ENCODE peak calls at places on chromosomes 16 and 17, in five cellular contexts. P is uterus, R is GM13976, K is IMR-90, Z is psoas muscle. U is an unnamed sample.

GRCh38 chr17:83161298-83162034 is 82.1 kb downstream of the METRNL start:
- DNase-seq in Z (no peak), R (no peak), K (peak), P (no peak), U (peak)

GRCh38 chr17:72565758-72566157 is 444.9 kb downstream of the SOX9 start:
- DNase-seq in Z (no peak), K (no peak), R (no peak), P (no peak), U (no peak)

GRCh38 chr17:81569986-81570514 is 17.9 kb upstream of the FAAP100 start:
- DNase-seq in Z (no peak), R (no peak), K (no peak), P (no peak), U (no peak)

GRCh38 chr16:66458292-66458691 is 31.2 kb downstream of the BEAN1 start:
- DNase-seq in K (no peak), Z (no peak), P (no peak), R (no peak), U (no peak)

GRCh38 chr16:31130899-31131298 is 4.6 kb downstream of the PRSS8 start:
- DNase-seq in P (no peak), K (no peak), R (no peak), Z (no peak), U (peak)

GRCh38 chr16:56669840-56670639 is 426 bp downstream of the MT1H start:
- DNase-seq in P (no peak), K (no peak), Z (no peak), R (no peak), U (no peak)

GRCh38 chr16:58882292-58882691 is 148.2 kb upstream of the GOT2 start:
- DNase-seq in Z (no peak), P (no peak), K (no peak), R (peak), U (no peak)

GRCh38 chr16:27761816-27762215 is 211.9 kb downstream of the KATNIP start:
- DNase-seq in P (no peak), K (no peak), Z (no peak), R (no peak), U (no peak)

GRCh38 chr16:80910434-80910833 is 96.3 kb downstream of the CMC2 start:
- DNase-seq in R (no peak), K (no peak), P (no peak), Z (no peak), U (no peak)

GRCh38 chr17:17782425-17783120 is 54.2 kb downstream of the SREBF1 start:
- DNase-seq in P (no peak), K (no peak), R (peak), Z (no peak), U (no peak)

GRCh38 chr16:9331503-9331902 is 240.1 kb downstream of the HAPSTR1 start:
- DNase-seq in R (no peak), P (no peak), K (no peak), Z (no peak), U (no peak)

GRCh38 chr17:54867634-54868033 is 33.0 kb upstream of the TOM1L1 start:
- DNase-seq in Z (no peak), R (no peak), P (no peak), K (no peak), U (no peak)

GRCh38 chr16:27355610-27356009 is 41.8 kb downstream of the IL4R start:
- DNase-seq in R (no peak), K (peak), Z (peak), P (no peak), U (no peak)

GRCh38 chr16:27636453-27637200 is 86.7 kb downstream of the KATNIP start:
- DNase-seq in P (no peak), K (no peak), R (no peak), Z (no peak), U (no peak)

GRCh38 chr16:68093816-68094613 is 8.8 kb downstream of the NFATC3 start:
- DNase-seq in P (no peak), Z (no peak), K (peak), R (no peak), U (no peak)

GRCh38 chr16:23826528-23827244 is 9.1 kb upstream of the PRKCB start:
- DNase-seq in P (no peak), R (peak), K (no peak), Z (no peak), U (no peak)

GRCh38 chr17:8443756-8444155 is 8.1 kb downstream of the NDEL1 start:
- DNase-seq in P (no peak), R (no peak), K (no peak), Z (no peak), U (no peak)

GRCh38 chr17:57343717-57344116 is 87.4 kb downstream of the MSI2 start:
- DNase-seq in K (no peak), P (no peak), Z (no peak), R (no peak), U (no peak)

GRCh38 chr17:31699281-31699680 is 159.8 kb downstream of the COPRS start:
- DNase-seq in Z (no peak), R (no peak), P (no peak), K (peak), U (no peak)

GRCh38 chr17:55432358-55433028 is 10.9 kb upstream of the MMD start:
- DNase-seq in R (no peak), K (no peak), Z (no peak), P (no peak), U (no peak)

GRCh38 chr17:19347323-19348080 is 15.0 kb downstream of the B9D1 start:
- DNase-seq in Z (peak), P (peak), R (no peak), K (no peak), U (peak)

GRCh38 chr17:42937712-42938596 is 26.3 kb downstream of the AARSD1 start:
- DNase-seq in R (peak), K (peak), Z (no peak), P (peak), U (no peak)

GRCh38 chr16:52191533-52192134 is 355.3 kb downstream of the TOX3 start:
- DNase-seq in R (peak), P (peak), Z (peak), K (peak), U (no peak)

GRCh38 chr17:44071198-44071520 is 624 bp downstream of the G6PC3 start:
- DNase-seq in K (peak), Z (no peak), P (peak), R (no peak), U (no peak)

GRCh38 chr16:11145821-11146211 is 110.2 kb downstream of the SOCS1 start:
- DNase-seq in Z (no peak), R (no peak), P (no peak), K (no peak), U (no peak)

GRCh38 chr16:25035494-25036405 is 20.6 kb upstream of the ARHGAP17 start:
- DNase-seq in R (no peak), K (peak), Z (no peak), P (no peak), U (no peak)

GRCh38 chr16:78996806-78997205 is 603.7 kb downstream of the MAF start:
- DNase-seq in P (no peak), R (no peak), K (no peak), Z (no peak), U (no peak)

GRCh38 chr17:20986767-20987510 is 55.9 kb downstream of the USP22 start:
- DNase-seq in K (no peak), P (no peak), Z (no peak), R (no peak), U (no peak)

GRCh38 chr16:84085271-84085667 is 31.5 kb downstream of the MBTPS1 start:
- DNase-seq in K (no peak), P (no peak), R (no peak), Z (no peak), U (no peak)

GRCh38 chr17:80653856-80654255 is 109.2 kb downstream of the RPTOR start:
- DNase-seq in K (no peak), R (no peak), P (no peak), Z (no peak), U (no peak)

GRCh38 chr16:2841606-2842339 is 11.7 kb downstream of the ZG16B start:
- DNase-seq in Z (peak), P (no peak), R (peak), K (no peak), U (peak)

DNA sequence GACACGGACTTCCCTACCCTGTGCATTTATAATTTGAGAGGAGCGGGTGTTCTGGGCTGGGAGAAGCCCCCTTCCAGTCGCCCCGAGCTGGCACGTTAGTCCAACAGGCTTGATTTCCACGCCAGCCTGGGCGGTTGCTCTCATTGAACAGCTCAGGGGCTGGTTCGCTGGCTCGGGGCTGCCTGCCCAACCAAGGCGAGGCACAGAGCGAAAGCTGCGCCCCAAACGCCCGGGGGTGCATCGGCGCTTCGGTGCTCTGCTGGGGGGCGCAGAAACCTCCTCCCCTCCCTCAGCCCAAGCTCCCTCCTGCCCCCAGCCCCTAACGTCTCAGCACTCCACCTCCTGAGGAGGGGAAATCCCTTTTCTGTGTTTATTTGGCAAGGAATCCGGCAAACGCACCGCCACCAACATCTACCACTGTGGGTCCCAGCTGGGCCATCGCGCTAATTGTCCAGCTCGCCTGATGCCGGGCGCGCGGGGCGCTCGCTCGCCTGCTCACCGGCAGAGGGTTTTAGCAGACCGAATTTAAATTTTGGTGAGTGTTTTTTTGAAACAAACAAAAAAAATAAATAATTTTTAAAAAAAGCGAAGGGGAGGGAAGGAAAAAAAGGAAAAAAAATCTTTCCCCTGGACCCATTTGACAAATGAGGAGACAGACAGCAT is 29.5 kb upstream of the RBFOX1 start:
- DNase-seq in R (no peak), K (no peak), P (no peak), Z (peak), U (no peak)
- TF ChIP-seq CTCF in R (no peak), K (no peak), P (no peak), Z (peak), U (no peak)

DNA sequence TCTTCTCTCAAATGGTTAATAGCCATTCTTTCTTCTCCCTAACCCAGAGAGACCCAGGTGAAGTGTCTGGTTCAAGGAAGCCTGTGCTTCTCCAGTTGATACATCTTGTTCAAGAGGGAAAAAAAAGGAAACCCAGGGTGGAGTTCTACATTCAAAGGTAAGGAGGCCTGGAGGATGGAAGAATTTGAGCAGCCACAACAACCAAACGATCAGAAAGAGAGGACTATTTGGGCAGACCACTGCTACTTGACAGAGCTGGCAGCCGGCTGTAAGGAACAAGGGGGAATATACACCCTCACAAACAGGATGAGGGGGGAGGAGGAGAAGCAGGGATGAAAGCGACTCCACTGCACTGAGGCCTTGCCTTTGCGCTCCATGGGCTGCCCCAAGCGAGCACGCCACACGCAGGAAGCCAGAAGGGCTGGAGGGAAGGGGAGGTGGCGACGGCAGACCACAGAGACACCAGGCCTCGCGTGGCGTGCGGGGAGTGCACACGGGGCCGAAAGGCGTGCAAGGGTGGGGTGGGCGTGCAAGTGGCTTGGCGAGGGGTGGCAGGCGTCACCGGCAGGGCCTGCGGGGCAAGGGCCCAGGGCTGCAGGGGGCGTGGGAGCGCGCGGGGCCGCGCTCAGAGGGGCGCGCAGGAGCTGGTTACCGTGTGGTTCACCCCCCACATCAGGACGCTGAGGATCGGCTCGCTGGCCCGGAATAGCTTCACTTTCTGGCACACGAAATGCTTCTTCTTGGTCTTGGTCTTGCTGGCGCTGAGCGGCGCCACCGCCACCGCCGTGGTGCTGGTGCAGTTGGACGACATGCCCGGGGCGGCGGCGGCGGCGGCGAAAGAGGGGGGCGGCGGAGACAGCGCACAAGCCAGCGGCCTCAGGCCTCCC is 499 bp downstream of the PIP4K2B start:
- DNase-seq in P (no peak), K (peak), R (peak), Z (no peak), U (peak)
- TF ChIP-seq CTCF in P (no peak), K (no peak), R (no peak), Z (no peak), U (no peak)

DNA sequence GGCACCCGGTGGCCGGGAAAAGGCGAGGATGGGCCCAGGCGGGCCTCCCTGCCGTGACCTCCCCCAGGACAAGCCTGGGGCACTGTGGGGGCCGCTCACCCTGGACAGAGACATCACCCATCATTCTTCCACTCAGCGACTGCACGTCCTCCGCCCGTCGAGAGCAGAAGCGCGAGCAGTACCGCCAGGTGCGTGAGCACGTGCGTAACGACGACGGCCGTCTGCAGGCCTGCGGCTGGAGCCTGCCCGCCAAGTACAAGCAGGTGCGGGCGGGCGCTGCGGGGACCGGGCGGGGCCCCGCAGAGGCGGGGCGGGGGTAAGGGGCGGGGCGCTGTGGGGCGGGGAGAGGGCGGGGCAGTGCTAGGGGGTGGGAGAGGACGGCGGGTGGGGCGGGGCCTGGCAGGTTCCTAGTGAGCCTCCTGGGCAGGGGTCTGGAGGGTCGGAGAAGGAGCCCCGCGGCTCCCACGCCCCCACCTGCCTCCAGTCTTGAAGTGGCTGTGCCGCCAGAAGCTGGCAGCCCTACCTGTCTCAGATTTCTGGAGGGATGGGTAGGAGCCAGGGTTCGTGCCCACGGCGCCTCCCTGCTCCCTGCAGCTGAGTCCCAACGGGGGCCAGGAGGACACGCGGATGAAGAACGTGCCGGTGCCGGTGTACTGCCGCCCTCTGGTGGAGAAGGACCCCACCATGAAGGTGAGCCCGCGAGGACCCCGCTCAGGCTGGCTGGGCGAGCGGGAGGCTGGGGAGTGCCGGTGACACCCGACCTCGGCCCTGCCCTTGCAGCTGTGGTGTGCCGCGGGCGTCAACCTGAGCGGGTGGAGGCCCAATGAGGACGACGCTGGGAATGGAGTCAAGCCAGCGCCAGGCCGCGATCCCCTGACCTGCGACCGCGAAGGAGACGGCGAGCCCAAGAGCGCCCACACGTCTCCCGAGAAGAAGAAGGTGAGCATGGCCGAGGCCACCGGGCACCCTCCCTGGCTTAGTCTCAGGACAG is 7.5 kb downstream of the NME3 start:
- DNase-seq in P (no peak), K (no peak), R (no peak), Z (peak), U (no peak)
- TF ChIP-seq CTCF in P (no peak), K (peak), R (no peak), Z (peak), U (peak)

DNA sequence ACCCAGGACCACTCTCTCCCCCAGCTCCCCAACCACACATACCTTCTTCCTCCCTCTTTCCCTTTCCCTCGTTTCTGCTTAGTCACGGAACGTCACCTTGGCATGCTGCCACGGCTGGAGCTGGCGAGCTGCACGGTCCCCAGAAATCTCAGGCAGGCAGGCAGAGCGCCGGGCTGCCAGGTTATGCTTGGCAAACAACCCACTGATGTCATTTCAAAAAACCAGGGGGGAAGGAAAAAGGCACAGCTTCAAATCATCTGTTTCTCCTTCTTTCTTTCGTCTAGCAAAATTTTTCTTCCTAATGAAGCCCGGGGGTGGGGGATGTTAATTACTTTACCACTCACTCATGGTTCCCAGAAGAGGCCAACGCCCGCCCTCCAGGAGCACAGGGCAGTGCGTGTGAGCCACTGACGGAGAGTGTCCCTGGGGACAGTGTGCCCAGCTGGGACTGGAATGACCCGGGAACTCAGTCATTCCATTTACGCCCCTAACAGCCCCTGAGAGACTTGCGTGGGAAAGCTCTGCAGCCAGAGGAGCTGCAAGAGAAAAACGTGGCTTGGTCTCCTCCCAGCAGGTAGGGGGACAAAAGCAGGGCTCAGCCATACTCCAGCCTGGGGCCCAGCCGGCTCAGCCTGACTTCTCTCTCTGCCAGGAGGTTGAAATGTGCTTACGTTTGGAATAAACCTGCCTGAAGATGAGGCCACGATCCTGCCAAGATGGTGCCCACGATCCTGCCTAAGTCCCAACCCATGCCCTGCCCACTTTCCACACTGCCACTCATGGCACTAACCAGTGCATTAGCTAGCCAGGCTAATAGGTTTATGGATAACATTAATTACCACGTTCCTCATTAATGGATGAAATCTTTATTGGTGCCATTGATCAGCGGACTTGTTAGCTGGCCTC is 198.9 kb downstream of the ZFHX3 start:
- DNase-seq in Z (peak), K (peak), R (no peak), P (peak), U (peak)
- TF ChIP-seq CTCF in Z (no peak), K (no peak), R (no peak), P (no peak), U (no peak)

GRCh38 chr17:47821031-47821423 is 567 bp downstream of the OSBPL7 start:
- DNase-seq in Z (no peak), R (no peak), P (no peak), K (no peak), U (no peak)

GRCh38 chr17:47823519-47823918 is 1.9 kb upstream of the OSBPL7 start:
- DNase-seq in Z (no peak), P (no peak), K (no peak), R (no peak), U (no peak)

GRCh38 chr17:47822785-47823184 is 1.2 kb upstream of the OSBPL7 start:
- DNase-seq in R (no peak), K (no peak), Z (peak), P (no peak), U (no peak)

GRCh38 chr17:47820023-47820789 is 1.4 kb downstream of the OSBPL7 start:
- DNase-seq in K (no peak), Z (no peak), R (no peak), P (no peak), U (no peak)

GRCh38 chr17:47821424-47822379 is at the start of gene OSBPL7:
- DNase-seq in P (peak), K (peak), Z (peak), R (peak), U (no peak)
- TF ChIP-seq CTCF in P (no peak), K (peak), Z (no peak), R (peak), U (peak)

GRCh38 chr17:46839211-46839610 is 12.2 kb upstream of the WNT9B start:
- DNase-seq in R (no peak), Z (no peak), K (no peak), P (no peak), U (no peak)

GRCh38 chr17:46841561-46842379 is 9.6 kb upstream of the WNT9B start:
- DNase-seq in Z (no peak), P (no peak), K (no peak), R (peak), U (no peak)

GRCh38 chr17:46837521-46837920 is 13.9 kb upstream of the WNT9B start:
- DNase-seq in P (no peak), R (no peak), K (no peak), Z (no peak), U (no peak)

GRCh38 chr17:46847204-46848191 is 3.9 kb upstream of the WNT9B start:
- DNase-seq in K (no peak), Z (no peak), R (no peak), P (no peak), U (no peak)

DNA sequence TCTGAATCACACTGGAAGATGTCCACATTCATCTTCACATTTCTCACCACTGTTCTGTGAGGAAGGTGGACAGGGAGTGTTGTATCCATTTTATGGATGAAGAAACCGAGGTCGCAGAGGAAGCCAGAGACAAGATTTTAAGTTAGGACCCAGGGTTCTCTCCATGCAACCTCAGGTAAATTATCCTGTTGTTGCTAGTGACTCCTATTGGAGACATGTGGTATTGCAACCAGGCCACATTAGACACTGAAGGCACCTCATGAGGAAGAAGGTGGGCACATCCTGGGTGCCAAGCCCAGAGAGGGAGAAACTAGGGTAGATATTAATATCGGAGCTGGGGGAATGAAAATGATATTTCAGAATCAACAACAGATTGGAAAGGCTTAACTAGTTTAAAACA is 8.5 kb upstream of the WNT9B start:
- DNase-seq in Z (no peak), K (no peak), P (no peak), R (no peak), U (no peak)
- TF ChIP-seq CTCF in Z (peak), K (peak), P (no peak), R (peak), U (no peak)